ENCODE peak calls at places on chromosomes 6 and 20, in ten cellular contexts. O is heart right ventricle; X is amniotic stem cell; J is HFFc6; U is iris pigment epithelial cell; P is MV-4-11; H is SK-MEL-5; M is stimulated activated CD4-positive, alpha-beta T cell treated with anti-CD3 and anti-CD28 coated beads, Interleukin-1b, Interleukin-23, amount 100 ng/mL, for 24 hours; T is sciatic nerve; E is memory B cell. C is an unnamed sample.

GRCh38 chr20:3672864-3673550 is 8.8 kb downstream of the ADAM33 start:
- DNase-seq in O (no peak), X (no peak), J (no peak), U (no peak), P (no peak), H (no peak), M (no peak), T (no peak), E (no peak), C (no peak)

GRCh38 chr20:19875746-19876145 is 117.7 kb downstream of the RIN2 start:
- DNase-seq in O (no peak), X (no peak), J (no peak), U (no peak), P (peak; percentile 41), H (no peak), M (no peak), T (no peak), E (no peak), C (no peak)

GRCh38 chr6:35810831-35811698 is 5.9 kb downstream of the LHFPL5 start:
- DNase-seq in O (no peak), X (no peak), J (peak; percentile 83), U (peak; percentile 93), P (no peak), H (no peak), M (no peak), T (no peak), E (no peak), C (no peak)

GRCh38 chr6:99146716-99147115 is 199.0 kb upstream of the FBXL4 start:
- DNase-seq in O (no peak), X (no peak), J (no peak), U (no peak), P (no peak), H (no peak), M (no peak), T (no peak), E (no peak), C (no peak)

GRCh38 chr20:48592107-48592940 is 235.5 kb downstream of the PREX1 start:
- DNase-seq in O (no peak), X (no peak), J (no peak), U (no peak), P (no peak), H (no peak), M (no peak), T (no peak), E (no peak), C (no peak)

GRCh38 chr6:99354983-99355382 is 5.5 kb upstream of the FAXC start:
- DNase-seq in O (no peak), X (no peak), J (no peak), U (no peak), P (no peak), H (no peak), M (no peak), T (no peak), E (no peak), C (no peak)

GRCh38 chr20:2520617-2521016 is 11.9 kb upstream of the ZNF343 start:
- DNase-seq in O (no peak), X (no peak), J (no peak), U (no peak), P (no peak), H (no peak), M (no peak), T (no peak), E (no peak), C (no peak)

GRCh38 chr6:27178001-27178730 is 69.3 kb upstream of the PRSS16 start:
- DNase-seq in O (peak; percentile 54), X (peak; percentile 67), J (peak; percentile 92), U (peak; percentile 94), P (peak; percentile 94), H (peak; percentile 95), M (peak; percentile 23), T (no peak), E (peak; percentile 35), C (peak; percentile 93)

GRCh38 chr6:33949877-33950831 is 146.4 kb upstream of the MLN start:
- DNase-seq in O (no peak), X (no peak), J (no peak), U (no peak), P (no peak), H (no peak), M (no peak), T (no peak), E (no peak), C (no peak)

GRCh38 chr6:35521235-35521634 is 8.5 kb upstream of the TULP1 start:
- DNase-seq in O (no peak), X (no peak), J (no peak), U (no peak), P (no peak), H (no peak), M (no peak), T (no peak), E (no peak), C (no peak)

GRCh38 chr20:61521680-61522420 is 269.8 kb downstream of the CDH4 start:
- DNase-seq in O (no peak), X (no peak), J (no peak), U (peak; percentile 12), P (no peak), H (no peak), M (no peak), T (no peak), E (no peak), C (no peak)

GRCh38 chr20:8583209-8584106 is 451.4 kb downstream of the PLCB1 start:
- DNase-seq in O (no peak), X (no peak), J (no peak), U (peak; percentile 81), P (no peak), H (no peak), M (no peak), T (no peak), E (no peak), C (no peak)

GRCh38 chr20:24095753-24096152 is 107.2 kb upstream of the GGTLC1 start:
- DNase-seq in O (no peak), X (no peak), J (no peak), U (no peak), P (no peak), H (no peak), M (no peak), T (no peak), E (no peak), C (no peak)

GRCh38 chr6:161608771-161609170 is 334.9 kb upstream of the AGPAT4 start:
- DNase-seq in O (no peak), X (no peak), J (no peak), U (no peak), P (no peak), H (no peak), M (no peak), T (no peak), E (no peak), C (no peak)

GRCh38 chr6:126667728-126668127 is 327.8 kb downstream of the CENPW start:
- DNase-seq in O (no peak), X (no peak), J (no peak), U (no peak), P (no peak), H (no peak), M (no peak), T (no peak), E (no peak), C (no peak)

GRCh38 chr6:85574932-85575598 is 18.6 kb downstream of the SNX14 start:
- DNase-seq in O (no peak), X (no peak), J (peak; percentile 72), U (peak; percentile 84), P (no peak), H (no peak), M (no peak), T (no peak), E (no peak), C (no peak)

GRCh38 chr20:1537731-1538058 is 19.8 kb downstream of the SIRPD start:
- DNase-seq in O (peak; percentile 37), X (no peak), J (no peak), U (no peak), P (peak; percentile 99), H (no peak), M (no peak), T (no peak), E (peak; percentile 39), C (no peak)

GRCh38 chr20:62621251-62622110 is 20.8 kb upstream of the SLCO4A1 start:
- DNase-seq in O (no peak), X (no peak), J (no peak), U (no peak), P (no peak), H (no peak), M (no peak), T (no peak), E (no peak), C (no peak)

GRCh38 chr6:39213195-39213920 is 15.9 kb downstream of the KCNK5 start:
- DNase-seq in O (no peak), X (no peak), J (no peak), U (no peak), P (peak; percentile 72), H (no peak), M (no peak), T (no peak), E (no peak), C (no peak)

GRCh38 chr6:14001329-14002012 is 76.7 kb downstream of the RNF182 start:
- DNase-seq in O (no peak), X (peak; percentile 92), J (peak; percentile 99), U (peak; percentile 93), P (no peak), H (peak; percentile 99), M (no peak), T (no peak), E (no peak), C (no peak)

GRCh38 chr20:33894798-33895197 is 83.7 kb downstream of the CHMP4B start:
- DNase-seq in O (no peak), X (no peak), J (no peak), U (no peak), P (no peak), H (no peak), M (no peak), T (no peak), E (no peak), C (no peak)

GRCh38 chr6:163457637-163458561 is 43.4 kb downstream of the QKI start:
- DNase-seq in O (no peak), X (peak; percentile 62), J (peak; percentile 86), U (peak; percentile 98), P (peak; percentile 62), H (no peak), M (no peak), T (no peak), E (no peak), C (no peak)

GRCh38 chr20:63320041-63320511 is 27.1 kb downstream of the COL20A1 start:
- DNase-seq in O (no peak), X (no peak), J (no peak), U (no peak), P (no peak), H (no peak), M (no peak), T (no peak), E (no peak), C (no peak)

GRCh38 chr20:33842346-33842745 is 31.2 kb downstream of the CHMP4B start:
- DNase-seq in O (no peak), X (no peak), J (no peak), U (no peak), P (no peak), H (no peak), M (no peak), T (no peak), E (no peak), C (no peak)

GRCh38 chr6:56955171-56956155 is 556 bp downstream of the BEND6 start:
- DNase-seq in O (peak; percentile 76), X (peak; percentile 83), J (peak; percentile 94), U (peak; percentile 93), P (peak; percentile 84), H (peak; percentile 93), M (peak; percentile 46), T (peak; percentile 92), E (no peak), C (no peak)

GRCh38 chr6:90168693-90169131 is 127.9 kb downstream of the BACH2 start:
- DNase-seq in O (no peak), X (no peak), J (peak; percentile 5), U (peak; percentile 65), P (no peak), H (no peak), M (no peak), T (no peak), E (no peak), C (no peak)

GRCh38 chr20:35004051-35004725 is 48.5 kb downstream of the MYH7B start:
- DNase-seq in O (no peak), X (no peak), J (no peak), U (no peak), P (no peak), H (no peak), M (no peak), T (peak; percentile 50), E (no peak), C (no peak)

GRCh38 chr6:109939654-109940053 is 38.5 kb upstream of the GPR6 start:
- DNase-seq in O (no peak), X (no peak), J (peak; percentile 60), U (peak; percentile 2), P (no peak), H (no peak), M (no peak), T (no peak), E (no peak), C (no peak)

C was measured in vagina.